ENCODE peak calls at places on chromosomes 4 and X, in four cellular contexts. O is kidney epithelial cell, A is hepatocyte, X is osteocyte. I is an unnamed sample.

GRCh38 chr4:22515888-22516541 is at the start of gene ADGRA3:
- DNase-seq in O (no peak), A (peak; percentile 91), X (peak; percentile 90), I (peak; percentile 73)

GRCh38 chr4:5905714-5906113 is 12.8 kb upstream of the CRMP1 start:
- DNase-seq in O (no peak), A (no peak), X (no peak), I (no peak)

GRCh38 chr4:60657802-60658201 is 542.3 kb upstream of the ADGRL3 start:
- DNase-seq in O (no peak), A (no peak), X (no peak), I (no peak)

GRCh38 chrX:77442728-77443127 is 4.5 kb upstream of the FGF16 start:
- DNase-seq in O (peak; percentile 61), A (no peak), X (no peak), I (peak; percentile 63)

GRCh38 chr4:123554819-123555499 is 158.4 kb downstream of the SPRY1 start:
- DNase-seq in O (no peak), A (no peak), X (no peak), I (no peak)

GRCh38 chr4:54843106-54843505 is 185.3 kb downstream of the KIT start:
- DNase-seq in O (no peak), A (no peak), X (no peak), I (no peak)

GRCh38 chrX:13646154-13646549 is 6.8 kb upstream of the TCEANC start:
- DNase-seq in O (peak; percentile 23), A (peak; percentile 75), X (peak; percentile 87), I (peak; percentile 71)

GRCh38 chrX:68185161-68185560 is 248.1 kb downstream of the OPHN1 start:
- DNase-seq in O (no peak), A (no peak), X (no peak), I (no peak)

GRCh38 chr4:119743644-119744043 is 115.0 kb upstream of the PDE5A start:
- DNase-seq in O (no peak), A (no peak), X (no peak), I (no peak)

GRCh38 chr4:59664771-59665170 is 1535.4 kb upstream of the ADGRL3 start:
- DNase-seq in O (no peak), A (no peak), X (no peak), I (no peak)

GRCh38 chrX:74049126-74049525 is 254.9 kb upstream of the ZCCHC13 start:
- DNase-seq in O (no peak), A (no peak), X (no peak), I (no peak)

GRCh38 chrX:130502023-130502570 is 100.3 kb downstream of the RBMX2 start:
- DNase-seq in O (no peak), A (no peak), X (no peak), I (no peak)

GRCh38 chrX:85111347-85111746 is 107.7 kb downstream of the APOOL start:
- DNase-seq in O (no peak), A (peak; percentile 27), X (no peak), I (no peak)

GRCh38 chr4:51931461-51931860 is 88.5 kb downstream of the DCUN1D4 start:
- DNase-seq in O (no peak), A (no peak), X (no peak), I (no peak)

GRCh38 chrX:32116047-32116446 is 1044.2 kb upstream of the FTHL17 start:
- DNase-seq in O (no peak), A (no peak), X (no peak), I (peak; percentile 1)

GRCh38 chr4:88286897-88287296 is 2.5 kb upstream of the PPM1K start:
- DNase-seq in O (no peak), A (no peak), X (no peak), I (no peak)

GRCh38 chr4:2258091-2259035 is 3.5 kb downstream of the MXD4 start:
- DNase-seq in O (no peak), A (no peak), X (peak; percentile 82), I (no peak)

DNA sequence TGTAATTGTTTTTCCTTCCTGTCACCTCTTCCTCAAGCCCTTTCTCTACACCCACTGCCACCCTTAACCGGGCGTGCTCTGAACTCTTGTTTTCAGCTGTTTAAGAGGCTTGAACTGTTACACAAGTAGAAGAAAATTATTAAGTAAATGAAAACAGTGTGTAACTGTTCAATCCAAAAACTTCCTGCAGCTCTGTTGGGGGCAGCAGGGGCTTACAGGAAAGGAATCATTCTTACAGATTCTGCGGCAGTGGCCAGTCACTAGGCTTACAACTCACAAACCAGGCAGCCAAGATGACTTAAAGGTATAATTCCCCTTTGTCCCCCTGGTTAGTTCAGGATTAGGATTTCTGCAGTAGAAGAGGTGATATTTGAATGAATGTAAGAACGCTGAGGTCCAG is 70.2 kb upstream of the ETNPPL start:
- DNase-seq in O (no peak), A (peak; percentile 23), X (no peak), I (no peak)
- TF ChIP-seq CTCF in O (peak; percentile 32), A (peak; percentile 27), X (peak; percentile 54), I (no peak)

DNA sequence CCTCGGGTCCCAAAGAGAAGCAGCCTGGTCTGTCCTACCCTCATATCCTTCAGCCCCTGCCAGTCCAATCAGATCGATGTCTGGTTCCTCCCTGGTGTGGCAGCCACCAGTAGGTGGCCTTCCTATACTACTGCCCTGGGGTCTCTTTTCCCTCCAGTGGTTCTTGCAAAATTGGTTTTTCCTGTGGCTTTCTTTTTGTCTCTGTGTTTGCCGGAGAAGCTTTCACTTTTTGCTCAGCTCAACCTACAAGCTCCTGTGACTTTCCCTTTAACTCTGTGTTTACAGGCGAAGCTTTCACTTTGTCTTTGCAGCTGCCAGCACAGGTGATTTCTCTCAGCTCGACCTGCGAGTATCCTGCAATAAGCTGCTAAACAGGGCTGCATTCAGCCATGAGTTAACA is 46.8 kb downstream of the UGT2A3 start:
- DNase-seq in O (no peak), A (peak; percentile 28), X (no peak), I (peak; percentile 41)
- TF ChIP-seq CTCF in O (peak; percentile 50), A (peak; percentile 30), X (no peak), I (peak; percentile 25)

GRCh38 chr4:115537387-115537786 is 424.0 kb upstream of the NDST4 start:
- DNase-seq in O (no peak), A (peak; percentile 5), X (no peak), I (no peak)
- TF ChIP-seq CTCF in O (no peak), A (peak; percentile 53), X (peak; percentile 60), I (no peak)

GRCh38 chr4:180219080-180219479 is 2024.1 kb upstream of the TENM3 start:
- DNase-seq in O (no peak), A (no peak), X (no peak), I (no peak)
- TF ChIP-seq CTCF in O (no peak), A (no peak), X (no peak), I (no peak)

I was measured in Calu3.